ENCODE peak calls at places on chromosomes 1 and 21, in five cellular contexts. S is BE2C, A is GM12865, H is neural progenitor cell, X is upper lobe of right lung. Q is an unnamed sample.
A peak's percentile ranks its signal among the peaks of the same experiment; 100 is the strongest.

GRCh38 chr1:55184859-55185258 is 30.3 kb downstream of the USP24 start:
- DNase-seq in H (no peak), X (no peak), S (no peak), A (no peak), Q (no peak)

GRCh38 chr1:61090546-61090945 is 8.2 kb downstream of the NFIA start:
- DNase-seq in A (no peak), S (no peak), H (no peak), X (no peak), Q (no peak)

GRCh38 chr1:241499910-241500309 is 19.6 kb downstream of the FH start:
- DNase-seq in A (no peak), X (no peak), H (peak; percentile 50), S (peak; percentile 24), Q (peak; percentile 74)

GRCh38 chr21:31115249-31115648 is 77.0 kb upstream of the KRTAP19-8 start:
- DNase-seq in H (no peak), A (no peak), S (no peak), X (no peak), Q (no peak)

GRCh38 chr1:185646202-185646683 is 87.9 kb upstream of the HMCN1 start:
- DNase-seq in H (peak; percentile 89), A (no peak), X (no peak), S (no peak), Q (peak; percentile 98)

GRCh38 chr1:39976732-39977131 is 21.8 kb downstream of the MFSD2A start:
- DNase-seq in X (no peak), S (no peak), H (peak; percentile 51), A (no peak), Q (peak; percentile 21)

GRCh38 chr1:193060938-193061337 is 1.5 kb downstream of the RO60 start:
- DNase-seq in X (no peak), H (no peak), A (peak; percentile 29), S (peak; percentile 26), Q (peak; percentile 26)

GRCh38 chr1:109499661-109500536 is 6.0 kb downstream of the CYB561D1 start:
- DNase-seq in H (peak; percentile 64), A (peak; percentile 64), S (peak; percentile 64), X (peak; percentile 77), Q (peak; percentile 62)

GRCh38 chr1:232676307-232676706 is 46.4 kb upstream of the SIPA1L2 start:
- DNase-seq in X (no peak), A (no peak), S (no peak), H (no peak), Q (no peak)

GRCh38 chr1:76256289-76257223 is 182.0 kb downstream of the ST6GALNAC3 start:
- DNase-seq in X (no peak), H (no peak), A (no peak), S (no peak), Q (no peak)

DNA sequence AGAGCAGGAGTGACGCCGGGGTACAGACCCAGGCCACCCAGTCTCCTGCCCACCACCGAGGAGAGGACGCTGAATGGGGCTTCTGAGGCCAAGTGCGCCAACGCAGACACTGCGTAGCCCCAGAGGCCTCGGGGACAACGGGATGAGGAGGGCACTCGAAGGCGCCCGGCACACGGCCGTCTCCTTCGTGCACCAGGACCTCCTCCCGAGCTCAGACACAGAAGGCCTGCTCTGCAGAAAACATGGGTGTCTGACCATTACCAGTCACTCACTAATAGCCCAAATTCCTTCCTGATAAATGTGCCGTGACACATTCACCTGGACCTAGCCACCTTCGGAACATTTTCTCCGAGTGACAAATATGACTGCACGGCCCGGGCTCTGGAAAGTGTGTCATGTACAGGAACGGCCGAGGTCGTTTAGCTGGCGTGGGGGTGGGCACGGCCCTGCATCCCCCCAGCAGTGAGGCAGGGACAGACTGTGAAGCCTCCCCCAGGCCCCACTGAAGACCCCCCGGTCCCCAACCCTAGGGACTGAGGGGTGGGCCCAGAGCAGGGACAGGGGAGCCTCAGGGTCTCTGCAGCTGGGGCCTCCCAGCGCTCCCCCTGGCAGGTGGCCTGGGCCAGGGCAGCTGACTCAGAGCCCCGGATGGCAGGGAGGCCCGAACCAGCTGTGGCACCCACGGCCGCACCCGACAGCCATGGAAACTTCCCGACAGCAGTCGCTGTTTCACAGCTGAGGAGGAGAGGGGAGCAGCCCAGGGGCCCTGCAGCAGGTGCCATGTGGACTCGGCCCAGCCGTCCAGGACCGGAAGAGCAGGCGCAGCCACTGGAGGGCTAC is 16.7 kb upstream of the COL6A2 start:
- DNase-seq in A (no peak), S (no peak), X (peak; percentile 54), H (no peak), Q (no peak)
- H3K4me3 ChIP-seq in A (no peak overlapping the region), S (no peak overlapping the region), X (no peak overlapping the region), H (no peak overlapping the region), Q (no peak overlapping the region)

GRCh38 chr1:200733907-200734306 is 4.8 kb upstream of the CAMSAP2 start:
- DNase-seq in S (no peak), A (no peak), H (no peak), X (no peak), Q (no peak)
- TF ChIP-seq CTCF in S (no peak), A (no peak), H (no peak), X (no peak), Q (no peak)

DNA sequence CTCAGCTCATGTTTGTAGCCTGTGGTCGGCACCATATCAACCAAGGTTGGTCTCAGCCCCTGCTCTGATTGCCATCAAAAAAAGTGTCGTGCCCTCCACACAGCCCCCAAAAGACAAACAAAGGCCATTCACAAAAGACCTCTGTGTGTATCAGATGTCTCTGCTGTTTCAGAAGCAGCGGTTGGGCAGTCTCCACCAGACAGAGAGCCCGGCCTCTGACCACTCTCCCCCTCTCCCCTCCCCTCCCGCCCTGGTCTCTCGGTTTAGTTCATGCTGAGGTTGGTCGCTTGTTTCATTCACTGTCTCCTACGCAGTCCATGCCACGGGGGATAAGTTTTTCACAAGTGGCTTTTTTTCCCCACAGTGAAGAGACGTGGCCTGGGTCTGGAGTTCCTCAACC is 27.1 kb downstream of the ACTA1 start:
- DNase-seq in A (no peak), S (no peak), H (peak; percentile 83), X (no peak), Q (no peak)
- H3K4me3 ChIP-seq in A (no peak overlapping the region), S (no peak overlapping the region), H (peak overlapping the region; percentile 46), X (no peak overlapping the region), Q (no peak overlapping the region)

GRCh38 chr1:6444377-6444776 is 19.8 kb downstream of the ESPN start:
- DNase-seq in X (no peak), H (no peak), A (no peak), S (no peak), Q (no peak)

GRCh38 chr1:6447016-6447817 is 18.8 kb downstream of the TNFRSF25 start:
- DNase-seq in S (no peak), H (peak; percentile 90), X (no peak), A (no peak), Q (no peak)

GRCh38 chr1:6443339-6444115 is 19.0 kb downstream of the ESPN start:
- DNase-seq in H (no peak), A (no peak), X (no peak), S (no peak), Q (no peak)

GRCh38 chr1:6446665-6447015 is 19.3 kb downstream of the TNFRSF25 start:
- DNase-seq in A (no peak), S (no peak), H (no peak), X (no peak), Q (no peak)

DNA sequence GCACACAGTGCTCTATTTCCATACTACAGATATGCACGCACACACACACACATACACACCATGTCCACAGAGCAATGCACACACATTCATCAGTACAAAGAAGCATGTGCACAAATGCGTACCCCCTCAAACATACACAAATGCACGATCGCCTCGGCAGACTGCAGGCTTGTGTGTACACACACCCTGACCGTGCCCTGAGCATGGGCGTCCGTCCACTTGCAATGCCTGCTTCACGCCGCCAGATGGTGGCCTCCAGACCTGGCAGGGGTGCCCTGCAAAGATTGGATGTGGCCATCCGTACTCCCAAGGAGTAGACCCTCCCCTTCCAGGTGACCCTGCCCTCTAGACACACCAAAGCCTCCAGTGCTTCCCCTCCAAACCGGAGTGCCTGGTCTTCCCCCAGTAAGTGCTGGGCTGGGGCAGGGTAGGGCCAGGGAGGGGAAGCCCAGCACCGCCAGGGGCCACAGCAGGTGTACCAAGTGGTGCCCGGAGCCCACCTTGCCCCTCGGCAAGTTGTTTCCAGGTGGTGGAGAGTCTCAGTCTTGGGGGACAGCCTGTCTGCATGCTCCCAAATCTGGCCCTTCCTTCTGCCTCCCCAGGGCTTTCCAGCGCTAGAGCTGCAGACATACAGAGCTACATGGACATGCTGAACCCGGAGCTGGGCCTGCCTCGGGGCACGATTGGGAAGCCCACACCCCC is 20.6 kb downstream of the ESPN start:
- DNase-seq in H (peak; percentile 72), A (peak; percentile 41), X (peak; percentile 82), S (peak; percentile 55), Q (peak; percentile 35)
- TF ChIP-seq CTCF in H (peak; percentile 58), A (peak; percentile 47), X (peak; percentile 63), S (peak; percentile 46), Q (peak; percentile 65)

GRCh38 chr1:156923565-156924477 is 3.4 kb downstream of the LRRC71 start:
- DNase-seq in A (no peak), H (peak; percentile 52), X (no peak), S (no peak), Q (no peak)

GRCh38 chr1:156922986-156923564 is 2.6 kb downstream of the LRRC71 start:
- DNase-seq in A (no peak), S (no peak), H (no peak), X (no peak), Q (no peak)

GRCh38 chr1:156924478-156925153 is 4.2 kb downstream of the LRRC71 start:
- DNase-seq in X (no peak), H (no peak), A (no peak), S (no peak), Q (no peak)

GRCh38 chr1:156921053-156921529 is 659 bp downstream of the LRRC71 start:
- DNase-seq in H (no peak), X (no peak), S (no peak), A (no peak), Q (no peak)

DNA sequence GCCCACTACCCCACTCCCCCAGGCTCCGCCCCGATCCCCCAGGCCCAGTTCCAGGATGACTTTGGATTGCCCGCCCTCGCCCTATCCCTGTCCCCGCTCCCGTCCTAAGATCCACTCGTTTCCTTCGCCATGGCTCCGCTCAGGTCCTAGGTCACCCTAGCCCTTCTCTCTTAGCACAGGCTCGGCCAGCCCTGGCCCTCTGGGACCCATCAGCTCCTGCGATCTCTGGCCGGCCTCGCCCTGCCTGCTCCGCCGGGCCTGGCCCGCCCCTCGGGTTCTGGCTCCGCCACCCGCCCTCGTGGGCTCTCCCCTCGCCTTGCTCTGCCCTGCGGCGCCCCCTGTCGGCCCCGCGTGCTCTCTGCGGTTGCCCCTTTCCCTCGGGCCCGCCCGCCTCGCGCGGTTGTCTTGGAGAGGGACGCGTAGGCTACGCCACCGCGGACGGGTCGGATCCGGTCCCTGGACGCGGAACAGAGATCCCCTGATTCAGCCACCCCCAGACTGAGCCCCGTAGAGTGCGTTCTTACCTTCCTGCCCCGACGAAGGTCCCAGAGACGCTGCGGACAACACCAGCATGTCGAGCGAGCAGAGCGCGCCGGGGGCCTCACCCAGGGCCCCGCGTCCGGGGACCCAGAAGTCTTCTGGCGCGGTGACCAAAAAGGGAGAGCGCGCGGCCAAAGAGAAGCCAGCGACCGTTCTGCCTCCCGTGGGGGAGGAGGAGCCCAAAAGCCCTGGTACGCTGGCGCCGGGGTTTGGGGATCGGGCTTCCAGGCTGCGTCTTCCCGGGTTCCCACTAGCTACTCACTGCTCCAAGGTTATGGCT is at the start of gene LRRC71:
- DNase-seq in S (peak; percentile 94), X (peak; percentile 89), A (peak; percentile 53), H (peak; percentile 96), Q (peak; percentile 75)
- H3K4me3 ChIP-seq in S (peak within 1 kb of the TSS; percentile 17), X (no peak within 1 kb of the TSS), A (no peak within 1 kb of the TSS), H (peak within 1 kb of the TSS; percentile 38), Q (peak within 1 kb of the TSS; percentile 44)

DNA sequence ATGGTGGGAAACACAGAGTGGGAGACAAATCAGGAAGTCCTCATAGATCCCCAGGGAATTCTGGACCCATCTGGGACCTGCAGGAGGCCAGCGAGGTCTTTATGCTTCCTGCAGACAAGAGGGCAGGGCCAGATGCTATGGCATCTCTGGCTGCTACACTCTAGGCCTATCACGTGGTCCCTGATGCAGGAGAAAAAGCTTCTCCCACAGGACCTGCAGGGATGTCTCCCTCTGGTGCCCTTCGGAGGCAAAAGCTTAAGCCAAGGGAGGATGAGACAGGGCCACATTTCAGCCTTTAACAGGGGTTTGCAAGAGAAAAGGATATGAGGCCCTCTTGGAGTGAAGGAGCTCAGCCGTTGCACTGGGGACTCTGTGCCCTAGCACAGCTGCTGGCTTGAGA is 243.0 kb downstream of the C1orf94 start:
- DNase-seq in H (peak; percentile 59), S (no peak), A (peak; percentile 17), X (no peak), Q (peak; percentile 9)
- TF ChIP-seq CTCF in H (peak; percentile 44), S (no peak), A (peak; percentile 6), X (no peak), Q (peak; percentile 15)